ENCODE peak calls at places on chromosomes 11 and 22, in six cellular contexts. F is aorta, C is left lung, Y is spleen, V is left ventricle myocardium inferior, L is RWPE1. X is an unnamed sample.

GRCh38 chr11:78381867-78382266 is 35.8 kb downstream of the GAB2 start:
- DNase-seq in F (no peak), C (no peak), Y (no peak), V (no peak), L (no peak), X (no peak)

GRCh38 chr11:116123739-116124138 is 619.5 kb upstream of the CADM1 start:
- DNase-seq in F (no peak), C (no peak), Y (no peak), V (no peak), L (no peak), X (no peak)

GRCh38 chr11:100925935-100926334 is 203.7 kb downstream of the PGR start:
- DNase-seq in F (no peak), C (no peak), Y (no peak), V (no peak), L (peak; percentile 18), X (no peak)

GRCh38 chr11:6414874-6415328 is 4.0 kb downstream of the APBB1 start:
- DNase-seq in F (no peak), C (no peak), Y (no peak), V (no peak), L (no peak), X (no peak)

GRCh38 chr11:75273331-75273988 is 32.9 kb downstream of the TPBGL start:
- DNase-seq in F (peak; percentile 25), C (no peak), Y (peak; percentile 69), V (no peak), L (no peak), X (no peak)

GRCh38 chr11:47917643-47918369 is 62.6 kb upstream of the PTPRJ start:
- DNase-seq in F (peak; percentile 87), C (peak; percentile 95), Y (peak; percentile 86), V (peak; percentile 78), L (peak; percentile 37), X (peak; percentile 65)

GRCh38 chr22:31253949-31254348 is 38.3 kb downstream of the PIK3IP1 start:
- DNase-seq in F (no peak), C (peak; percentile 75), Y (no peak), V (peak; percentile 28), L (peak; percentile 90), X (no peak)

GRCh38 chr11:90446207-90446606 is 223.4 kb upstream of the CHORDC1 start:
- DNase-seq in F (no peak), C (no peak), Y (no peak), V (no peak), L (no peak), X (no peak)

GRCh38 chr22:44120314-44120704 is 60.4 kb upstream of the PARVG start:
- DNase-seq in F (peak; percentile 5), C (no peak), Y (peak; percentile 30), V (no peak), L (no peak), X (no peak)

GRCh38 chr11:131391161-131391560 is 20.7 kb downstream of the NTM start:
- DNase-seq in F (no peak), C (no peak), Y (no peak), V (no peak), L (no peak), X (no peak)

GRCh38 chr11:131386408-131386807 is 16.0 kb downstream of the NTM start:
- DNase-seq in F (no peak), C (no peak), Y (no peak), V (no peak), L (no peak), X (no peak)

GRCh38 chr11:131392528-131393255 is 22.3 kb downstream of the NTM start:
- DNase-seq in F (no peak), C (no peak), Y (no peak), V (no peak), L (no peak), X (peak; percentile 29)

GRCh38 chr11:131385763-131386394 is 15.5 kb downstream of the NTM start:
- DNase-seq in F (no peak), C (no peak), Y (no peak), V (no peak), L (no peak), X (no peak)

GRCh38 chr11:131389582-131389981 is 19.2 kb downstream of the NTM start:
- DNase-seq in F (no peak), C (no peak), Y (no peak), V (no peak), L (peak; percentile 6), X (no peak)
- H3K27ac ChIP-seq in F (no peak overlapping the region), C (no peak overlapping the region), Y (no peak overlapping the region), V (no peak overlapping the region), L (no peak overlapping the region), X (no peak overlapping the region)

GRCh38 chr22:39169797-39170466 is 17.5 kb upstream of the CBX7 start:
- DNase-seq in F (no peak), C (no peak), Y (no peak), V (no peak), L (no peak), X (no peak)

GRCh38 chr22:39173050-39173706 is 20.7 kb upstream of the CBX7 start:
- DNase-seq in F (no peak), C (no peak), Y (no peak), V (no peak), L (no peak), X (no peak)

GRCh38 chr22:39171623-39172264 is 19.3 kb upstream of the CBX7 start:
- DNase-seq in F (no peak), C (no peak), Y (peak; percentile 78), V (no peak), L (no peak), X (no peak)

GRCh38 chr22:39173787-39174497 is 21.5 kb upstream of the CBX7 start:
- DNase-seq in F (no peak), C (no peak), Y (peak; percentile 82), V (no peak), L (no peak), X (peak; percentile 23)

GRCh38 chr22:39170825-39171622 is 18.5 kb upstream of the CBX7 start:
- DNase-seq in F (peak; percentile 96), C (peak; percentile 86), Y (peak; percentile 97), V (peak; percentile 85), L (peak; percentile 49), X (peak; percentile 88)
- H3K27ac ChIP-seq in F (no peak overlapping the region), C (no peak overlapping the region), Y (no peak overlapping the region), V (peak overlapping the region; percentile 88), L (peak overlapping the region; percentile 93), X (no peak overlapping the region)

GRCh38 chr11:46599340-46600067 is 5.7 kb upstream of the AMBRA1 start:
- DNase-seq in F (no peak), C (no peak), Y (no peak), V (no peak), L (no peak), X (no peak)

GRCh38 chr11:46597609-46598219 is 3.9 kb upstream of the AMBRA1 start:
- DNase-seq in F (no peak), C (no peak), Y (no peak), V (no peak), L (no peak), X (no peak)

GRCh38 chr11:46603704-46604308 is 10.0 kb upstream of the AMBRA1 start:
- DNase-seq in F (no peak), C (no peak), Y (no peak), V (no peak), L (no peak), X (no peak)

GRCh38 chr11:46600162-46600561 is 6.3 kb upstream of the AMBRA1 start:
- DNase-seq in F (no peak), C (no peak), Y (no peak), V (no peak), L (no peak), X (peak; percentile 22)

GRCh38 chr11:46601129-46601528 is 7.3 kb upstream of the AMBRA1 start:
- DNase-seq in F (no peak), C (no peak), Y (no peak), V (no peak), L (no peak), X (no peak)
- H3K27ac ChIP-seq in F (no peak overlapping the region), C (no peak overlapping the region), Y (no peak overlapping the region), V (peak overlapping the region; percentile 64), L (no peak overlapping the region), X (no peak overlapping the region)

GRCh38 chr11:5233268-5233667 is 1.0 kb downstream of the HBD start:
- DNase-seq in F (no peak), C (no peak), Y (no peak), V (no peak), L (no peak), X (no peak)

GRCh38 chr11:5232150-5232549 is 2.1 kb downstream of the HBD start:
- DNase-seq in F (no peak), C (no peak), Y (no peak), V (no peak), L (no peak), X (no peak)

GRCh38 chr11:5228124-5228523 is 1.3 kb upstream of the HBB start:
- DNase-seq in F (no peak), C (no peak), Y (no peak), V (no peak), L (no peak), X (no peak)

GRCh38 chr11:5226732-5227327 is at the start of gene HBB:
- DNase-seq in F (no peak), C (no peak), Y (no peak), V (no peak), L (no peak), X (no peak)

GRCh38 chr11:5229388-5229787 is 2.5 kb upstream of the HBB start:
- DNase-seq in F (no peak), C (no peak), Y (no peak), V (no peak), L (no peak), X (no peak)
- H3K27ac ChIP-seq in F (no peak overlapping the region), C (no peak overlapping the region), Y (no peak overlapping the region), V (no peak overlapping the region), L (no peak overlapping the region), X (no peak overlapping the region)

GRCh38 chr22:35841907-35842518 is 124.3 kb downstream of the APOL5 start:
- DNase-seq in F (no peak), C (no peak), Y (no peak), V (no peak), L (no peak), X (no peak)
- H3K27ac ChIP-seq in F (no peak overlapping the region), C (no peak overlapping the region), Y (no peak overlapping the region), V (peak overlapping the region; percentile 88), L (no peak overlapping the region), X (peak overlapping the region; percentile 79)

GRCh38 chr11:130827697-130828377 is 88.4 kb downstream of the SNX19 start:
- DNase-seq in F (peak; percentile 87), C (no peak), Y (peak; percentile 77), V (peak; percentile 65), L (peak; percentile 68), X (peak; percentile 80)
- H3K27ac ChIP-seq in F (no peak overlapping the region), C (no peak overlapping the region), Y (no peak overlapping the region), V (peak overlapping the region; percentile 75), L (peak overlapping the region; percentile 15), X (peak overlapping the region; percentile 76)

GRCh38 chr22:22754268-22754657 is 109.8 kb downstream of the GGTLC2 start:
- DNase-seq in F (no peak), C (no peak), Y (no peak), V (no peak), L (no peak), X (no peak)
- H3K27ac ChIP-seq in F (no peak overlapping the region), C (no peak overlapping the region), Y (no peak overlapping the region), V (no peak overlapping the region), L (no peak overlapping the region), X (no peak overlapping the region)

X was measured in cardiac muscle cell.